ENCODE peak calls at places on chromosomes 11 and 22, in ten cellular contexts. B is GM04503, I is A549, D is NCI-H774, F is M059J, L is kidney tubule cell, Y is heart right ventricle, C is Caco-2, V is left cardiac atrium, S is lower lobe of right lung. H is an unnamed sample.

GRCh38 chr11:33894402-33894754 is 2.5 kb upstream of the LMO2 start:
- DNase-seq in B (no peak), I (no peak), D (no peak), F (no peak), L (no peak), Y (no peak), C (no peak), V (no peak), S (no peak), H (no peak)

GRCh38 chr11:58628446-58628845 is 6.0 kb downstream of the CNTF start:
- DNase-seq in B (no peak), I (no peak), D (no peak), F (peak; percentile 33), L (peak; percentile 83), Y (peak; percentile 37), C (no peak), V (no peak), S (no peak), H (no peak)

GRCh38 chr11:2197771-2198520 is 26.3 kb upstream of the TH start:
- DNase-seq in B (no peak), I (no peak), D (no peak), F (no peak), L (no peak), Y (no peak), C (no peak), V (no peak), S (no peak), H (no peak)

GRCh38 chr11:2207773-2208621 is 36.4 kb upstream of the TH start:
- DNase-seq in B (no peak), I (no peak), D (no peak), F (no peak), L (peak; percentile 11), Y (peak; percentile 2), C (peak; percentile 72), V (no peak), S (no peak), H (no peak)

GRCh38 chr11:118530180-118530682 is 761 bp upstream of the TMEM25 start:
- DNase-seq in B (no peak), I (no peak), D (peak; percentile 69), F (peak; percentile 33), L (peak; percentile 48), Y (no peak), C (peak; percentile 69), V (no peak), S (no peak), H (no peak)

GRCh38 chr11:79637219-79637618 is 196.4 kb upstream of the TENM4 start:
- DNase-seq in B (no peak), I (no peak), D (no peak), F (peak; percentile 4), L (no peak), Y (no peak), C (no peak), V (no peak), S (no peak), H (no peak)

GRCh38 chr22:27919943-27920755 is 1.1 kb upstream of the PITPNB start:
- DNase-seq in B (no peak), I (peak; percentile 10), D (no peak), F (peak; percentile 72), L (peak; percentile 50), Y (peak; percentile 55), C (peak; percentile 50), V (peak; percentile 28), S (no peak), H (peak; percentile 40)

GRCh38 chr11:12606597-12606996 is 67.6 kb upstream of the TEAD1 start:
- DNase-seq in B (peak; percentile 91), I (no peak), D (no peak), F (peak; percentile 76), L (peak; percentile 47), Y (no peak), C (no peak), V (no peak), S (no peak), H (no peak)

GRCh38 chr22:19806213-19807160 is 45.9 kb downstream of the TBX1 start:
- DNase-seq in B (no peak), I (peak; percentile 50), D (no peak), F (peak; percentile 21), L (peak; percentile 56), Y (no peak), C (peak; percentile 28), V (peak; percentile 25), S (peak; percentile 82), H (no peak)

GRCh38 chr11:108973402-108974119 is 308.7 kb downstream of the DDX10 start:
- DNase-seq in B (peak; percentile 83), I (peak; percentile 39), D (no peak), F (peak; percentile 97), L (peak; percentile 90), Y (no peak), C (no peak), V (peak; percentile 26), S (no peak), H (no peak)

GRCh38 chr11:46381046-46381835 is at the start of gene MDK:
- DNase-seq in B (no peak), I (no peak), D (peak; percentile 53), F (no peak), L (no peak), Y (no peak), C (peak; percentile 79), V (no peak), S (peak; percentile 59), H (peak; percentile 78)

GRCh38 chr11:65692367-65692766 is 19.7 kb upstream of the KAT5 start:
- DNase-seq in B (no peak), I (no peak), D (no peak), F (no peak), L (no peak), Y (no peak), C (no peak), V (no peak), S (no peak), H (no peak)

GRCh38 chr11:75174781-75175370 is 24.0 kb downstream of the SLCO2B1 start:
- DNase-seq in B (peak; percentile 10), I (no peak), D (no peak), F (no peak), L (peak; percentile 67), Y (no peak), C (no peak), V (peak; percentile 55), S (peak; percentile 70), H (no peak)

GRCh38 chr11:71192629-71193028 is 59.7 kb downstream of the SHANK2 start:
- DNase-seq in B (no peak), I (no peak), D (no peak), F (no peak), L (no peak), Y (no peak), C (no peak), V (no peak), S (no peak), H (no peak)

GRCh38 chr11:78647986-78648875 is 73.6 kb upstream of the NARS2 start:
- DNase-seq in B (no peak), I (no peak), D (peak; percentile 28), F (no peak), L (no peak), Y (no peak), C (peak; percentile 38), V (no peak), S (no peak), H (no peak)

GRCh38 chr22:38437416-38437815 is 17.6 kb downstream of the KCNJ4 start:
- DNase-seq in B (no peak), I (no peak), D (no peak), F (peak; percentile 52), L (no peak), Y (no peak), C (no peak), V (no peak), S (no peak), H (no peak)

GRCh38 chr11:17405232-17406005 is 17.0 kb upstream of the KCNJ11 start:
- DNase-seq in B (peak; percentile 47), I (peak; percentile 47), D (peak; percentile 41), F (peak; percentile 78), L (peak; percentile 76), Y (peak; percentile 71), C (no peak), V (peak; percentile 78), S (peak; percentile 81), H (peak; percentile 37)

GRCh38 chr11:3154001-3154599 is 11.0 kb downstream of the OSBPL5 start:
- DNase-seq in B (no peak), I (no peak), D (peak; percentile 13), F (no peak), L (peak; percentile 12), Y (no peak), C (no peak), V (peak; percentile 18), S (no peak), H (no peak)

GRCh38 chr11:119759324-119759723 is 30.3 kb upstream of the NECTIN1 start:
- DNase-seq in B (no peak), I (no peak), D (no peak), F (peak; percentile 76), L (peak; percentile 47), Y (no peak), C (no peak), V (no peak), S (no peak), H (no peak)

GRCh38 chr22:17774206-17774927 is at the start of gene BID:
- DNase-seq in B (no peak), I (no peak), D (no peak), F (peak; percentile 22), L (peak; percentile 56), Y (peak; percentile 54), C (no peak), V (peak; percentile 71), S (peak; percentile 84), H (no peak)

GRCh38 chr11:17987826-17988225 is 25.0 kb downstream of the SERGEF start:
- DNase-seq in B (no peak), I (no peak), D (no peak), F (no peak), L (no peak), Y (no peak), C (no peak), V (no peak), S (no peak), H (no peak)

GRCh38 chr11:134639586-134640330 is 227.7 kb upstream of the B3GAT1 start:
- DNase-seq in B (no peak), I (no peak), D (no peak), F (peak; percentile 28), L (no peak), Y (no peak), C (peak; percentile 46), V (no peak), S (peak; percentile 59), H (no peak)

GRCh38 chr11:10807629-10808552 is 835 bp downstream of the EIF4G2 start:
- DNase-seq in B (peak; percentile 21), I (no peak), D (peak; percentile 31), F (peak; percentile 58), L (peak; percentile 67), Y (peak; percentile 86), C (peak; percentile 53), V (peak; percentile 78), S (peak; percentile 79), H (peak; percentile 15)

GRCh38 chr11:57426439-57426753 is 525 bp downstream of the SLC43A3 start:
- DNase-seq in B (no peak), I (no peak), D (no peak), F (no peak), L (peak; percentile 28), Y (no peak), C (no peak), V (no peak), S (no peak), H (no peak)

GRCh38 chr11:103545551-103545950 is 436.3 kb downstream of the DYNC2H1 start:
- DNase-seq in B (no peak), I (no peak), D (peak; percentile 37), F (no peak), L (no peak), Y (no peak), C (no peak), V (no peak), S (no peak), H (no peak)

GRCh38 chr11:36037031-36037430 is 93.2 kb downstream of the LDLRAD3 start:
- DNase-seq in B (no peak), I (no peak), D (no peak), F (peak; percentile 73), L (peak; percentile 88), Y (peak; percentile 16), C (no peak), V (peak; percentile 47), S (no peak), H (no peak)

GRCh38 chr11:2885017-2885675 is 429 bp downstream of the CDKN1C start:
- DNase-seq in B (no peak), I (no peak), D (no peak), F (peak; percentile 64), L (peak; percentile 51), Y (peak; percentile 52), C (no peak), V (peak; percentile 70), S (peak; percentile 75), H (peak; percentile 83)

GRCh38 chr11:34837246-34837856 is 78.8 kb downstream of the APIP start:
- DNase-seq in B (no peak), I (no peak), D (no peak), F (peak; percentile 28), L (no peak), Y (no peak), C (peak; percentile 51), V (no peak), S (no peak), H (no peak)